ENCODE peak calls at places on chromosomes 3 and 15, in four cellular contexts. J is amygdala; I is stimulated activated CD8-positive, alpha-beta memory T cell treated with anti-CD3 and anti-CD28 coated beads, Interleukin-12 subunit alpha, Interleukin-12 subunit beta, amount 100 ng/mL, for 1 hour; H is bronchial epithelial cell. S is an unnamed sample.

GRCh38 chr3:168073842-168074311 is 21.8 kb downstream of the GOLIM4 start:
- DNase-seq in I (no peak), J (no peak), H (no peak), S (no peak)

GRCh38 chr3:197854596-197855343 is 63.7 kb downstream of the LRCH3 start:
- DNase-seq in I (no peak), J (no peak), H (peak), S (no peak)

GRCh38 chr15:53549697-53550315 is 209.7 kb downstream of the WDR72 start:
- DNase-seq in I (no peak), H (peak), J (no peak), S (no peak)

GRCh38 chr15:69794643-69795461 is 302.9 kb downstream of the TLE3 start:
- DNase-seq in J (no peak), I (no peak), H (peak), S (no peak)

GRCh38 chr3:128319107-128319506 is 147.6 kb downstream of the DNAJB8 start:
- DNase-seq in J (no peak), I (no peak), H (no peak), S (no peak)

GRCh38 chr3:35651888-35652287 is 12.6 kb downstream of the ARPP21 start:
- DNase-seq in J (no peak), I (no peak), H (peak), S (no peak)

GRCh38 chr3:189621948-189622603 is 9.1 kb upstream of the TP63 start:
- DNase-seq in I (no peak), J (no peak), H (peak), S (no peak)

GRCh38 chr3:101676219-101676764 is 640 bp downstream of the ZBTB11 start:
- DNase-seq in J (no peak), I (peak), H (peak), S (peak)

GRCh38 chr3:31704156-31704555 is 171.4 kb downstream of the STT3B start:
- DNase-seq in J (no peak), H (no peak), I (no peak), S (no peak)

GRCh38 chr3:187594272-187594671 is 75.9 kb downstream of the SST start:
- DNase-seq in H (no peak), I (no peak), J (no peak), S (no peak)

GRCh38 chr3:117629505-117629904 is 919.9 kb downstream of the TUSC7 start:
- DNase-seq in I (no peak), H (no peak), J (no peak), S (no peak)

GRCh38 chr15:44537728-44538240 is 837 bp downstream of the EIF3J start:
- DNase-seq in H (peak), I (no peak), J (no peak), S (no peak)

GRCh38 chr3:139120336-139120971 is 75.8 kb upstream of the PRR23C start:
- DNase-seq in H (peak), I (no peak), J (no peak), S (no peak)

GRCh38 chr3:71786551-71786950 is 1.6 kb upstream of the PROK2 start:
- DNase-seq in J (no peak), H (no peak), I (no peak), S (no peak)

GRCh38 chr15:63501256-63502089 is 2.9 kb upstream of the USP3 start:
- DNase-seq in J (peak), I (no peak), H (peak), S (peak)

GRCh38 chr3:139309880-139310279 is 33.9 kb upstream of the MRPS22 start:
- DNase-seq in I (no peak), J (no peak), H (no peak), S (no peak)

GRCh38 chr15:60520041-60520824 is 41.3 kb upstream of the ICE2 start:
- DNase-seq in J (no peak), H (peak), I (no peak), S (no peak)

GRCh38 chr15:63048986-63049665 is 6.6 kb downstream of the TPM1 start:
- DNase-seq in J (peak), H (peak), I (peak), S (peak)

GRCh38 chr3:142276780-142277179 is 51.4 kb upstream of the GK5 start:
- DNase-seq in J (no peak), H (no peak), I (no peak), S (no peak)

GRCh38 chr3:40997711-40998519 is 201.4 kb upstream of the CTNNB1 start:
- DNase-seq in I (no peak), J (no peak), H (no peak), S (no peak)

GRCh38 chr15:44490628-44491027 is 46.3 kb upstream of the EIF3J start:
- DNase-seq in I (no peak), J (no peak), H (peak), S (no peak)

GRCh38 chr3:5739949-5740348 is 552.4 kb downstream of the EDEM1 start:
- DNase-seq in I (no peak), H (no peak), J (no peak), S (no peak)

GRCh38 chr15:70245932-70246622 is 148.4 kb upstream of the TLE3 start:
- DNase-seq in I (no peak), J (peak), H (peak), S (no peak)

GRCh38 chr3:24485511-24485910 is 9.1 kb downstream of the THRB start:
- DNase-seq in H (no peak), I (no peak), J (no peak), S (no peak)

GRCh38 chr3:24296441-24297205 is 198.0 kb downstream of the THRB start:
- DNase-seq in I (no peak), J (no peak), H (no peak), S (no peak)

GRCh38 chr3:70813306-70813705 is 500.9 kb upstream of the MDFIC2 start:
- DNase-seq in I (no peak), H (no peak), J (no peak), S (no peak)